ENCODE peak calls at places on chromosomes 3 and 15, in four cellular contexts. U is psoas muscle, H is mammary epithelial cell, Z is OCI-LY7. C is an unnamed sample.

GRCh38 chr3:195147649-195148121 is 123.3 kb downstream of the XXYLT1 start:
- DNase-seq in U (peak; percentile 64), Z (peak; percentile 80), H (no peak), C (no peak)

GRCh38 chr3:17755836-17756235 is 13.4 kb upstream of the TBC1D5 start:
- DNase-seq in Z (peak; percentile 49), U (no peak), H (peak; percentile 91), C (no peak)

GRCh38 chr3:104908761-104909160 is 457.9 kb upstream of the ALCAM start:
- DNase-seq in Z (no peak), H (peak; percentile 13), U (no peak), C (no peak)

GRCh38 chr3:196619213-196619612 is 20.3 kb upstream of the NRROS start:
- DNase-seq in Z (no peak), U (no peak), H (no peak), C (no peak)

GRCh38 chr15:75685195-75685594 is 27.5 kb downstream of the CSPG4 start:
- DNase-seq in U (no peak), H (no peak), Z (no peak), C (peak; percentile 41)

GRCh38 chr3:132380979-132381944 is 36.0 kb upstream of the DNAJC13 start:
- DNase-seq in Z (no peak), U (no peak), H (no peak), C (no peak)

GRCh38 chr3:58048301-58048700 is 40.1 kb downstream of the FLNB start:
- DNase-seq in Z (no peak), H (no peak), U (no peak), C (no peak)

GRCh38 chr3:34742151-34742550 is 897.2 kb upstream of the ARPP21 start:
- DNase-seq in U (no peak), H (no peak), Z (no peak), C (no peak)

GRCh38 chr3:52120576-52121458 is 33.4 kb downstream of the POC1A start:
- DNase-seq in Z (no peak), U (peak; percentile 35), H (peak; percentile 19), C (no peak)

GRCh38 chr3:45170071-45170470 is 23.9 kb upstream of the CDCP1 start:
- DNase-seq in U (peak; percentile 77), Z (no peak), H (no peak), C (no peak)

GRCh38 chr3:102090646-102091045 is 241.3 kb downstream of the NFKBIZ start:
- DNase-seq in U (no peak), Z (no peak), H (no peak), C (no peak)

GRCh38 chr3:29346828-29347227 is 66.0 kb downstream of the RBMS3 start:
- DNase-seq in U (no peak), Z (no peak), H (no peak), C (no peak)

GRCh38 chr3:37695138-37695537 is 166.5 kb upstream of the CTDSPL start:
- DNase-seq in Z (no peak), U (no peak), H (no peak), C (no peak)

GRCh38 chr3:143786229-143787199 is 61.8 kb downstream of the SLC9A9 start:
- DNase-seq in Z (no peak), H (no peak), U (peak; percentile 49), C (no peak)

GRCh38 chr3:82461049-82461889 is 699.8 kb upstream of the GBE1 start:
- DNase-seq in U (peak; percentile 19), H (no peak), Z (no peak), C (no peak)

GRCh38 chr3:161148832-161149475 is 43.8 kb upstream of the B3GALNT1 start:
- DNase-seq in Z (no peak), H (peak; percentile 42), U (no peak), C (no peak)

GRCh38 chr3:122101646-122102045 is 46.5 kb downstream of the CD86 start:
- DNase-seq in Z (peak; percentile 77), U (no peak), H (peak; percentile 66), C (no peak)

GRCh38 chr3:42852443-42852842 is 23.2 kb downstream of the CYP8B1 start:
- DNase-seq in H (no peak), Z (no peak), U (no peak), C (no peak)

GRCh38 chr15:64324513-64324912 is 31.5 kb downstream of the CSNK1G1 start:
- DNase-seq in H (peak; percentile 45), U (no peak), Z (no peak), C (no peak)

GRCh38 chr3:16179771-16180736 is 5.6 kb downstream of the GALNT15 start:
- DNase-seq in Z (no peak), H (no peak), U (no peak), C (no peak)

GRCh38 chr3:154758109-154758868 is 321.8 kb upstream of the MME start:
- DNase-seq in Z (peak; percentile 65), U (no peak), H (peak; percentile 10), C (no peak)

GRCh38 chr15:58564967-58565366 is 133.2 kb downstream of the LIPC start:
- DNase-seq in H (no peak), U (no peak), Z (no peak), C (no peak)

GRCh38 chr3:157128771-157129671 is 30.9 kb downstream of the CCNL1 start:
- DNase-seq in Z (no peak), H (peak; percentile 82), U (peak; percentile 55), C (peak; percentile 58)

GRCh38 chr3:141743305-141743704 is 5.2 kb downstream of the RNF7 start:
- DNase-seq in U (no peak), H (no peak), Z (no peak), C (no peak)

GRCh38 chr3:9064853-9065252 is 101.6 kb upstream of the RAD18 start:
- DNase-seq in H (no peak), Z (no peak), U (no peak), C (no peak)

GRCh38 chr15:50655555-50655954 is 31.0 kb downstream of the TRPM7 start:
- DNase-seq in H (no peak), U (no peak), Z (no peak), C (no peak)
- H3K36me3 ChIP-seq in H (peaks cover 15% of the 10 kb centered on the region), U (peaks cover 93% of the 10 kb centered on the region), Z (peaks cover 97% of the 10 kb centered on the region), C (no peaks in the 10 kb centered on the region)

GRCh38 chr15:40295297-40295696 is 12.4 kb upstream of the ANKRD63 start:
- DNase-seq in Z (no peak), H (no peak), U (peak; percentile 27), C (no peak)
- H3K36me3 ChIP-seq in Z (no peaks in the 10 kb centered on the region), H (no peaks in the 10 kb centered on the region), U (no peaks in the 10 kb centered on the region), C (no peaks in the 10 kb centered on the region)

DNA sequence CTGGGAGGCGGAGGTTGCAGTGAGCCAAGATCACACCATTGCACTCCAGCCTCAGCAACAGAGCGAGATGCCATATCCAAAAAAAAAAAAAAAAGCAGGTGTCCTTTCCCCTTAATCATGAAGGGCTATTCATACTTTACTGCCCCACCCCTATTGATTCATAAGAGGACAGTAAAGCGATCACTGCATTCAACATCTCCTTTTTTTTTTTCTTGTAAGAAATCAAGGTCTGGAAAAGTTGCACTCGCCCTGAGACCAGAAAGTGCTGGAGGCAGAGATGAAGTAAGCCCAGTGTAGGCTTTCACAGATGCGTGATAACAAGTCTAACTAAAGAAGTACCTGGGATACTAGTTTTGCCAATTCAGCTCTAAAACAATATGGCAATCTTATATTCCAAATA is 24.2 kb downstream of the B3GNT5 start:
- DNase-seq in U (no peak), Z (no peak), H (no peak), C (no peak)
- H3K36me3 ChIP-seq in U (no peaks in the 10 kb centered on the region), Z (no peaks in the 10 kb centered on the region), H (no peaks in the 10 kb centered on the region), C (no peaks in the 10 kb centered on the region)

GRCh38 chr15:23022156-23022555 is 17.2 kb downstream of the TUBGCP5 start:
- DNase-seq in Z (no peak), U (no peak), H (no peak), C (no peak)
- H3K36me3 ChIP-seq in Z (peaks cover 91% of the 10 kb centered on the region), U (peaks cover 100% of the 10 kb centered on the region), H (peaks cover 46% of the 10 kb centered on the region), C (no peaks in the 10 kb centered on the region)

GRCh38 chr3:134338201-134338512 is 36.1 kb downstream of the AMOTL2 start:
- DNase-seq in H (no peak), U (no peak), Z (no peak), C (no peak)

GRCh38 chr3:134337511-134338200 is 36.6 kb downstream of the AMOTL2 start:
- DNase-seq in Z (no peak), H (no peak), U (peak; percentile 34), C (no peak)

GRCh38 chr3:134336587-134336986 is 37.7 kb downstream of the AMOTL2 start:
- DNase-seq in U (peak; percentile 38), H (peak; percentile 49), Z (no peak), C (no peak)

GRCh38 chr3:134338516-134339261 is 35.6 kb downstream of the AMOTL2 start:
- DNase-seq in H (no peak), Z (no peak), U (peak; percentile 26), C (no peak)

DNA sequence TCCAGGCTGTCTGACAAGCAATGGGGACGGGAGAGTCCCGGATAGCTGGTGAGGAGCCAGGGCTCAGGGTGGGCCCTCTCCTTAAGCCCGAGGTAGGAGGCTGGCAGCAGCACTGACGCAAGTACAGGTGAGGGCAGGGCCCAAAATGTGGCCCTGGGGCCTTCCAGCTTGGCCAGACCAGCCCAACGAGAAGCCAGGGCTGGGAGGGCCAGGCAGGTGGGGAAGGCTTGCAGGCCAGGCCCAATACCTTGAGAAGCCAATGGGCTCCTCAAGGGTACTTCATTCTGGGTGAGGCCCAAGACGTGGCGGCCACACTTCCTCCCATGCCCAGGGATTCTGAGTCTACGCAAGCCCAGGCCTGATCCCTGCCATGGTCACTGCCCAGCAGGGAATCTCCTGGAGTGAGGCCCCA is 37.2 kb downstream of the AMOTL2 start:
- DNase-seq in H (no peak), Z (no peak), U (peak; percentile 43), C (no peak)
- H3K36me3 ChIP-seq in H (no peaks in the 10 kb centered on the region), Z (no peaks in the 10 kb centered on the region), U (no peaks in the 10 kb centered on the region), C (no peaks in the 10 kb centered on the region)

DNA sequence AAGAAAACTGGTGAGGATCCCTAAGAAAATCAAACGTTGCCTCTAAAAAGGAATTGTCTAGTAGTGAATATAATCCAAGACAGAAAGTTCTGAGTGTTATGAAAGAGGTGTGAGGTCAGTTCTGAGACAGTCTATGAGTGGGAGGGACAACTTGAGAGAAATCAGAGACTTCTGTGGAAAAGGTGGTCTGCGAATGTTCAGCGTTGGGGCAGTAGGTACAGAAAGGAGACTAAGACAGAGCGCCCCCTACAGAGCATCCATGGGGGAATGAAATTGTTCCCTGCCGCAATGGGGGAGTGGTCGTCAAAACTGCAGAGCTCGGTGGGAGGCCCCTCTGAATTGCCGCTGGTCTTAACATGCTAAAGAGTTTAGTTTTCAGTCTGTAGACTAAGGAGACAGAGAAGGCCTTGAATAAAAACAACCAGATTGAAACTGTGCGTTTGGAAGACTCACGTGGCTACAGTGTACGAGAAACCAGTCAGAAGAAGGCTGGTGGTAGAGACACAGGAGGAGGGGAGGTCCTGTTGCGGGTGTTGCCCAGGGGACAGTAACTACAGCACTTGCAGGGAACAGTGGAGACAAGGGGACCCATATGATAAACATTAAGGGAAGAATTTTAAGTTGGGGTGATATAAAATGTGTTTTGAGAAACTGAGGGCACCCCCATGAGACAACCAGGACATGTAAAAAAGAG is 6.9 kb downstream of the TNIK start:
- DNase-seq in H (no peak), U (no peak), Z (no peak), C (no peak)
- H3K36me3 ChIP-seq in H (no peaks in the 10 kb centered on the region), U (no peaks in the 10 kb centered on the region), Z (no peaks in the 10 kb centered on the region), C (no peaks in the 10 kb centered on the region)

DNA sequence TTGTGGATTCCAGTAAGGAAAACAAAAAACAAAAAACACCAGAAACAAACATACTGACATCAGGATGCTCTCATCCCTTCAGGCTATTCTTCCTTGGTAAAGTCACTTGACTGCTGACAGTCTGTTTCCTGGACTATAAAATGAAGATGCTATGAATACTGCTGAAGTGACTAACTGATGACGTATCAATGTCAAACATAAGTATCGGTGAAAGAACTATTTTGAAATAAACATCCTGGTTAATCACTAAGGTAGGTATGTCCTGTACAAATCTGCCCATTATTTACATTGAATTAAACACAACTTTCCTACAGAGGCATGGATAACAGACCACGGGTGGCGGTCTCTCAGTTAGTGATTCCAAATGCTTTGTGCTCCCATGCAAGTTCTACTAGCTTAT is 45.9 kb downstream of the CHAC1 start:
- DNase-seq in U (no peak), Z (no peak), H (peak; percentile 92), C (no peak)
- H3K36me3 ChIP-seq in U (peaks cover 88% of the 10 kb centered on the region), Z (peaks cover 87% of the 10 kb centered on the region), H (peaks cover 17% of the 10 kb centered on the region), C (peaks cover 6% of the 10 kb centered on the region)

GRCh38 chr15:78904599-78905358 is 32.1 kb downstream of the MORF4L1 start:
- DNase-seq in U (no peak), H (no peak), Z (no peak), C (no peak)
- H3K36me3 ChIP-seq in U (peaks cover 97% of the 10 kb centered on the region), H (peaks cover 35% of the 10 kb centered on the region), Z (peaks cover 96% of the 10 kb centered on the region), C (peaks cover 48% of the 10 kb centered on the region)

C was measured in pancreas.